ENCODE peak calls at places on chromosome 2, in six cellular contexts. One of them, this sample, is unnamed.

GRCh38 chr2:157876771-157877108 is 610 bp upstream of the ACVR1 start:
- DNase-seq in neural crest cell: no peak
- DNase-seq in GM13976: no peak
- DNase-seq in pancreas: no peak
- DNase-seq in coronary artery: no peak
- DNase-seq in fibroblast of mammary gland: no peak
- DNase-seq in this sample: no peak

GRCh38 chr2:150023044-150023443 is 435.5 kb upstream of the MMADHC start:
- DNase-seq in fibroblast of mammary gland: peak; percentile 18
- DNase-seq in coronary artery: no peak
- DNase-seq in pancreas: no peak
- DNase-seq in neural crest cell: no peak
- DNase-seq in GM13976: no peak
- DNase-seq in this sample: no peak

GRCh38 chr2:17979707-17980106 is 101.2 kb downstream of the KCNS3 start:
- DNase-seq in neural crest cell: no peak
- DNase-seq in pancreas: no peak
- DNase-seq in GM13976: no peak
- DNase-seq in fibroblast of mammary gland: peak; percentile 72
- DNase-seq in coronary artery: no peak
- DNase-seq in this sample: no peak

GRCh38 chr2:109563980-109564550 is 49.7 kb downstream of the SEPTIN10 start:
- DNase-seq in pancreas: no peak
- DNase-seq in neural crest cell: no peak
- DNase-seq in GM13976: no peak
- DNase-seq in fibroblast of mammary gland: no peak
- DNase-seq in coronary artery: no peak
- DNase-seq in this sample: no peak

GRCh38 chr2:134737671-134738070 is 18.9 kb upstream of the TMEM163 start:
- DNase-seq in neural crest cell: no peak
- DNase-seq in coronary artery: no peak
- DNase-seq in fibroblast of mammary gland: no peak
- DNase-seq in GM13976: no peak
- DNase-seq in pancreas: no peak
- DNase-seq in this sample: no peak

GRCh38 chr2:166284359-166284758 is 91.4 kb downstream of the SCN9A start:
- DNase-seq in coronary artery: no peak
- DNase-seq in GM13976: no peak
- DNase-seq in neural crest cell: no peak
- DNase-seq in pancreas: no peak
- DNase-seq in fibroblast of mammary gland: no peak
- DNase-seq in this sample: no peak

GRCh38 chr2:240644859-240645301 is 19.6 kb downstream of the GPR35 start:
- DNase-seq in pancreas: no peak
- DNase-seq in neural crest cell: no peak
- DNase-seq in fibroblast of mammary gland: no peak
- DNase-seq in coronary artery: no peak
- DNase-seq in GM13976: no peak
- DNase-seq in this sample: no peak

GRCh38 chr2:150296795-150297546 is 190.5 kb downstream of the RND3 start:
- DNase-seq in pancreas: no peak
- DNase-seq in coronary artery: no peak
- DNase-seq in GM13976: no peak
- DNase-seq in neural crest cell: no peak
- DNase-seq in fibroblast of mammary gland: peak; percentile 85
- DNase-seq in this sample: peak; percentile 34

GRCh38 chr2:35428548-35428947 is 927.0 kb upstream of the CRIM1 start:
- DNase-seq in coronary artery: no peak
- DNase-seq in neural crest cell: peak; percentile 48
- DNase-seq in GM13976: peak; percentile 4
- DNase-seq in pancreas: peak; percentile 18
- DNase-seq in fibroblast of mammary gland: peak; percentile 3
- DNase-seq in this sample: peak; percentile 56

GRCh38 chr2:124264496-124265160 is 239.5 kb downstream of the CNTNAP5 start:
- DNase-seq in fibroblast of mammary gland: peak; percentile 63
- DNase-seq in neural crest cell: no peak
- DNase-seq in coronary artery: no peak
- DNase-seq in GM13976: no peak
- DNase-seq in pancreas: no peak
- DNase-seq in this sample: no peak

GRCh38 chr2:105746177-105747080 is 1.7 kb downstream of the NCK2 start:
- DNase-seq in neural crest cell: no peak
- DNase-seq in fibroblast of mammary gland: no peak
- DNase-seq in pancreas: peak; percentile 85
- DNase-seq in coronary artery: no peak
- DNase-seq in GM13976: peak; percentile 76
- DNase-seq in this sample: peak; percentile 55

GRCh38 chr2:54084600-54084999 is 30.8 kb upstream of the ACYP2 start:
- DNase-seq in pancreas: no peak
- DNase-seq in GM13976: no peak
- DNase-seq in neural crest cell: no peak
- DNase-seq in fibroblast of mammary gland: peak; percentile 29
- DNase-seq in coronary artery: no peak
- DNase-seq in this sample: peak; percentile 40
- TF ChIP-seq CTCF in pancreas: no peak
- TF ChIP-seq CTCF in GM13976: peak; percentile 20
- TF ChIP-seq CTCF in neural crest cell: peak; percentile 33
- TF ChIP-seq CTCF in fibroblast of mammary gland: peak; percentile 41
- TF ChIP-seq CTCF in coronary artery: no peak
- TF ChIP-seq CTCF in this sample: peak; percentile 31

GRCh38 chr2:3179626-3180025 is 198.0 kb downstream of the EIPR1 start:
- DNase-seq in GM13976: no peak
- DNase-seq in pancreas: no peak
- DNase-seq in fibroblast of mammary gland: no peak
- DNase-seq in coronary artery: no peak
- DNase-seq in neural crest cell: no peak
- DNase-seq in this sample: no peak

GRCh38 chr2:3180082-3180908 is 197.3 kb downstream of the EIPR1 start:
- DNase-seq in pancreas: no peak
- DNase-seq in coronary artery: no peak
- DNase-seq in neural crest cell: no peak
- DNase-seq in fibroblast of mammary gland: no peak
- DNase-seq in GM13976: no peak
- DNase-seq in this sample: no peak

GRCh38 chr2:3181416-3182010 is 196.1 kb downstream of the EIPR1 start:
- DNase-seq in coronary artery: no peak
- DNase-seq in GM13976: no peak
- DNase-seq in neural crest cell: no peak
- DNase-seq in fibroblast of mammary gland: no peak
- DNase-seq in pancreas: no peak
- DNase-seq in this sample: no peak

GRCh38 chr2:3178206-3179031 is 199.2 kb downstream of the EIPR1 start:
- DNase-seq in pancreas: no peak
- DNase-seq in neural crest cell: no peak
- DNase-seq in coronary artery: no peak
- DNase-seq in fibroblast of mammary gland: no peak
- DNase-seq in GM13976: no peak
- DNase-seq in this sample: no peak

GRCh38 chr2:3179208-3179607 is 198.4 kb downstream of the EIPR1 start:
- DNase-seq in pancreas: no peak
- DNase-seq in GM13976: no peak
- DNase-seq in neural crest cell: no peak
- DNase-seq in fibroblast of mammary gland: no peak
- DNase-seq in coronary artery: no peak
- DNase-seq in this sample: no peak
- TF ChIP-seq CTCF in pancreas: no peak
- TF ChIP-seq CTCF in GM13976: no peak
- TF ChIP-seq CTCF in neural crest cell: no peak
- TF ChIP-seq CTCF in fibroblast of mammary gland: no peak
- TF ChIP-seq CTCF in coronary artery: no peak
- TF ChIP-seq CTCF in this sample: no peak

DNA sequence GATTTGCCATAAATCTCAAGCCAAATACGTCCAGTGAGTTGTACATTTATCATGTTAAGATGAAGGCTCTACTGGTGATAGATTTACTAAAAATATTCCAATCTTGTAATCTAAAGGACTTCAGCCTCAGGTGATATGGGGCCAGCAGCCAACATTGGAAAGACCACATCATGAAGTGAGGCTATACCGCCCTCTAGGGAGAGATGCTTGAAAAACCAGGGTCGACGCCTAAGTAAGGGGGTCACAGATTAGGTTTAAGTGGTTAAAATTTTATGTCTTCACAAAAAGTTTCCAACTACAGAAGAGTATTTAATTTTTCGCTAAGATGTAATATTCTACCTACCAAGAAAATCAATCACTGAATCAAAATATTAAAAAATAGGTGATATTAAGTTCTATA is 33.3 kb downstream of the DOCK10 start:
- DNase-seq in fibroblast of mammary gland: no peak
- DNase-seq in neural crest cell: no peak
- DNase-seq in GM13976: no peak
- DNase-seq in coronary artery: no peak
- DNase-seq in pancreas: no peak
- DNase-seq in this sample: peak; percentile 40
- TF ChIP-seq CTCF in fibroblast of mammary gland: peak; percentile 47
- TF ChIP-seq CTCF in neural crest cell: peak; percentile 62
- TF ChIP-seq CTCF in GM13976: peak; percentile 13
- TF ChIP-seq CTCF in coronary artery: no peak
- TF ChIP-seq CTCF in pancreas: no peak
- TF ChIP-seq CTCF in this sample: peak; percentile 33

GRCh38 chr2:217948341-217948791 is 54.4 kb downstream of the TNS1 start:
- DNase-seq in pancreas: no peak
- DNase-seq in neural crest cell: no peak
- DNase-seq in GM13976: no peak
- DNase-seq in fibroblast of mammary gland: no peak
- DNase-seq in coronary artery: no peak
- DNase-seq in this sample: no peak

GRCh38 chr2:217946071-217946470 is 56.7 kb downstream of the TNS1 start:
- DNase-seq in coronary artery: no peak
- DNase-seq in neural crest cell: no peak
- DNase-seq in pancreas: no peak
- DNase-seq in GM13976: no peak
- DNase-seq in fibroblast of mammary gland: no peak
- DNase-seq in this sample: no peak

GRCh38 chr2:217948897-217949296 is 53.9 kb downstream of the TNS1 start:
- DNase-seq in neural crest cell: no peak
- DNase-seq in GM13976: no peak
- DNase-seq in coronary artery: no peak
- DNase-seq in fibroblast of mammary gland: no peak
- DNase-seq in pancreas: no peak
- DNase-seq in this sample: no peak

GRCh38 chr2:217949448-217949847 is 53.3 kb downstream of the TNS1 start:
- DNase-seq in neural crest cell: no peak
- DNase-seq in pancreas: no peak
- DNase-seq in coronary artery: no peak
- DNase-seq in fibroblast of mammary gland: no peak
- DNase-seq in GM13976: no peak
- DNase-seq in this sample: no peak

DNA sequence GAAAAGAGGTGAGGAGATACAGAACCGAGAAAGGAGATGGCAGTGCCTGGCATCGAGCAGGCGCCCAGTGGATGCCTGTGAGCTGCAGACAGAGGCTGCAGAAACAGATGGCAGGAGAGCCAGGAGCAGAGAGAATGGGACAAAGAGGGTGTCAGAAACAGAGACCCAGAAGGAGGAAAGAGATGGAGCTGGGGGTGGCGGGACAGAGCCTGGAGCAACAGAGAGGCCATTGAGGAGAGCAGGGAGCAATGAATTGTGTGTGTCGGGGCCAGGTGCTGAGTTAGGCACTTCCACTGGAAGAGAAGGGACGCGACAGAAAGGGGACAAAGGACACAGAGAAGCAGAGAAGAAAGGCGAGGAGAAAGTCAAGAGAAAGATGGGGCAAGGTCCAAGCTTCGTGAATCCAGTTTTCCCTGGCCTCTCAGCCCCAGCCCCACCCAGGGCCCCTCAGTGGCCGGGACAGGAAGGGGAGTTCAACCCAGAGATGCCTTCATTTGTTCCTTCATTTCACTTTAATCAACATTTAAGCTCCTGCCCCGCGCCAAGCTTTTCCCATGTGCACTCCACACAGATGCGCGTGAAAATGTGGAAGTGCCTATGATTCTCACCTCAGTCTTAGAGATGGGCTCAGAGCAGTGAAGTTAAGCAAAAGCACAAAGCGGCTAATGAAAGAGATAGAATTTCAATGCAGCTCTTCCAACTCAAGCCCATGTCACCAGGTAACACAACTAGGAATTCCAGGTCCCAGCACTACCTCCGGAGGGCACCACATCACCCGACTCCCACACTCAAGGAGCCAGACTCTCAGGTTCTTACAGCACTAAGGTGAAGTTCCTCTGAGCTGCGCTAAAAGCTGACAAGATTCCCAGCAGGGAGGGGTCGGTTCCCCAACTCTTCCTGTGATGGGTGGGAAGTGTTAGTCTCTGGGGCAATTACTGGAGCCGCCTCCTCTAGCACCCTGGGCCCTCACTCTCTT is 55.2 kb downstream of the TNS1 start:
- DNase-seq in neural crest cell: no peak
- DNase-seq in pancreas: no peak
- DNase-seq in fibroblast of mammary gland: no peak
- DNase-seq in coronary artery: no peak
- DNase-seq in GM13976: no peak
- DNase-seq in this sample: no peak
- TF ChIP-seq CTCF in neural crest cell: no peak
- TF ChIP-seq CTCF in pancreas: no peak
- TF ChIP-seq CTCF in fibroblast of mammary gland: no peak
- TF ChIP-seq CTCF in coronary artery: no peak
- TF ChIP-seq CTCF in GM13976: no peak
- TF ChIP-seq CTCF in this sample: no peak

GRCh38 chr2:235468978-235469694 is 24.7 kb upstream of the AGAP1 start:
- DNase-seq in neural crest cell: no peak
- DNase-seq in fibroblast of mammary gland: peak; percentile 95
- DNase-seq in coronary artery: no peak
- DNase-seq in GM13976: no peak
- DNase-seq in pancreas: peak; percentile 71
- DNase-seq in this sample: peak; percentile 95
- TF ChIP-seq CTCF in neural crest cell: no peak
- TF ChIP-seq CTCF in fibroblast of mammary gland: no peak
- TF ChIP-seq CTCF in coronary artery: no peak
- TF ChIP-seq CTCF in GM13976: no peak
- TF ChIP-seq CTCF in pancreas: no peak
- TF ChIP-seq CTCF in this sample: no peak

GRCh38 chr2:69720404-69720803 is 21.5 kb upstream of the ANXA4 start:
- DNase-seq in GM13976: no peak
- DNase-seq in pancreas: no peak
- DNase-seq in fibroblast of mammary gland: peak; percentile 22
- DNase-seq in coronary artery: no peak
- DNase-seq in neural crest cell: no peak
- DNase-seq in this sample: no peak
- TF ChIP-seq CTCF in GM13976: no peak
- TF ChIP-seq CTCF in pancreas: peak; percentile 11
- TF ChIP-seq CTCF in fibroblast of mammary gland: peak; percentile 52
- TF ChIP-seq CTCF in coronary artery: no peak
- TF ChIP-seq CTCF in neural crest cell: peak; percentile 50
- TF ChIP-seq CTCF in this sample: peak; percentile 15

GRCh38 chr2:207341816-207342215 is 176.1 kb upstream of the KLF7 start:
- DNase-seq in neural crest cell: no peak
- DNase-seq in coronary artery: no peak
- DNase-seq in fibroblast of mammary gland: no peak
- DNase-seq in GM13976: no peak
- DNase-seq in pancreas: no peak
- DNase-seq in this sample: peak; percentile 35
- TF ChIP-seq CTCF in neural crest cell: no peak
- TF ChIP-seq CTCF in coronary artery: no peak
- TF ChIP-seq CTCF in fibroblast of mammary gland: no peak
- TF ChIP-seq CTCF in GM13976: peak; percentile 8
- TF ChIP-seq CTCF in pancreas: no peak
- TF ChIP-seq CTCF in this sample: no peak